ENCODE peak calls at places on chromosomes 7 and 10, in ten cellular contexts. One of them, this sample, is unnamed.

GRCh38 chr7:15508258-15508657 is 53.6 kb downstream of the AGMO start:
- DNase-seq in stomach: no peak
- DNase-seq in tibial artery: no peak
- DNase-seq in memory B cell: no peak
- DNase-seq in PC-9: no peak
- DNase-seq in activated CD4-positive, alpha-beta T cell treated with anti-CD3 and anti-CD28 coated beads for 48 hours: no peak
- DNase-seq in frontal cortex: no peak
- DNase-seq in AG08395: no peak
- DNase-seq in adrenal gland: no peak
- DNase-seq in ELR: peak
- DNase-seq in this sample: no peak

GRCh38 chr10:124849111-124849773 is 47.6 kb downstream of the ABRAXAS2 start:
- DNase-seq in stomach: no peak
- DNase-seq in frontal cortex: no peak
- DNase-seq in adrenal gland: no peak
- DNase-seq in AG08395: no peak
- DNase-seq in tibial artery: no peak
- DNase-seq in activated CD4-positive, alpha-beta T cell treated with anti-CD3 and anti-CD28 coated beads for 48 hours: no peak
- DNase-seq in ELR: no peak
- DNase-seq in PC-9: no peak
- DNase-seq in memory B cell: no peak
- DNase-seq in this sample: no peak

GRCh38 chr7:136033413-136034031 is 56.4 kb upstream of the MTPN start:
- DNase-seq in AG08395: no peak
- DNase-seq in frontal cortex: no peak
- DNase-seq in stomach: no peak
- DNase-seq in memory B cell: no peak
- DNase-seq in tibial artery: no peak
- DNase-seq in ELR: no peak
- DNase-seq in adrenal gland: peak
- DNase-seq in activated CD4-positive, alpha-beta T cell treated with anti-CD3 and anti-CD28 coated beads for 48 hours: no peak
- DNase-seq in PC-9: no peak
- DNase-seq in this sample: no peak

GRCh38 chr7:93475811-93476210 is 98.7 kb downstream of the CALCR start:
- DNase-seq in AG08395: no peak
- DNase-seq in ELR: no peak
- DNase-seq in stomach: no peak
- DNase-seq in memory B cell: no peak
- DNase-seq in activated CD4-positive, alpha-beta T cell treated with anti-CD3 and anti-CD28 coated beads for 48 hours: no peak
- DNase-seq in PC-9: no peak
- DNase-seq in frontal cortex: no peak
- DNase-seq in tibial artery: no peak
- DNase-seq in adrenal gland: no peak
- DNase-seq in this sample: no peak

GRCh38 chr10:33129181-33129928 is 171.3 kb upstream of the ITGB1 start:
- DNase-seq in ELR: peak
- DNase-seq in PC-9: no peak
- DNase-seq in AG08395: peak
- DNase-seq in frontal cortex: no peak
- DNase-seq in activated CD4-positive, alpha-beta T cell treated with anti-CD3 and anti-CD28 coated beads for 48 hours: no peak
- DNase-seq in memory B cell: no peak
- DNase-seq in tibial artery: no peak
- DNase-seq in stomach: no peak
- DNase-seq in adrenal gland: peak
- DNase-seq in this sample: peak

GRCh38 chr10:119341236-119342016 is 134.1 kb downstream of the GRK5 start:
- DNase-seq in activated CD4-positive, alpha-beta T cell treated with anti-CD3 and anti-CD28 coated beads for 48 hours: peak
- DNase-seq in memory B cell: no peak
- DNase-seq in stomach: no peak
- DNase-seq in PC-9: no peak
- DNase-seq in tibial artery: no peak
- DNase-seq in adrenal gland: no peak
- DNase-seq in ELR: peak
- DNase-seq in AG08395: peak
- DNase-seq in frontal cortex: no peak
- DNase-seq in this sample: no peak

GRCh38 chr10:11197266-11197712 is 179.6 kb downstream of the CELF2 start:
- DNase-seq in memory B cell: no peak
- DNase-seq in adrenal gland: peak
- DNase-seq in activated CD4-positive, alpha-beta T cell treated with anti-CD3 and anti-CD28 coated beads for 48 hours: no peak
- DNase-seq in ELR: no peak
- DNase-seq in frontal cortex: no peak
- DNase-seq in tibial artery: no peak
- DNase-seq in AG08395: peak
- DNase-seq in stomach: no peak
- DNase-seq in PC-9: no peak
- DNase-seq in this sample: no peak

GRCh38 chr10:33087922-33088321 is 129.9 kb upstream of the ITGB1 start:
- DNase-seq in stomach: no peak
- DNase-seq in ELR: no peak
- DNase-seq in frontal cortex: no peak
- DNase-seq in activated CD4-positive, alpha-beta T cell treated with anti-CD3 and anti-CD28 coated beads for 48 hours: no peak
- DNase-seq in AG08395: no peak
- DNase-seq in PC-9: no peak
- DNase-seq in tibial artery: no peak
- DNase-seq in adrenal gland: no peak
- DNase-seq in memory B cell: no peak
- DNase-seq in this sample: no peak

GRCh38 chr7:75866497-75867389 is 12.1 kb upstream of the RHBDD2 start:
- DNase-seq in memory B cell: no peak
- DNase-seq in ELR: peak
- DNase-seq in frontal cortex: peak
- DNase-seq in adrenal gland: peak
- DNase-seq in stomach: peak
- DNase-seq in activated CD4-positive, alpha-beta T cell treated with anti-CD3 and anti-CD28 coated beads for 48 hours: peak
- DNase-seq in AG08395: peak
- DNase-seq in tibial artery: peak
- DNase-seq in PC-9: peak
- DNase-seq in this sample: no peak

GRCh38 chr10:102660891-102661613 is 16.8 kb downstream of the TRIM8 start:
- DNase-seq in memory B cell: no peak
- DNase-seq in PC-9: no peak
- DNase-seq in AG08395: peak
- DNase-seq in tibial artery: no peak
- DNase-seq in activated CD4-positive, alpha-beta T cell treated with anti-CD3 and anti-CD28 coated beads for 48 hours: peak
- DNase-seq in adrenal gland: peak
- DNase-seq in stomach: peak
- DNase-seq in ELR: no peak
- DNase-seq in frontal cortex: peak
- DNase-seq in this sample: no peak

GRCh38 chr7:39696631-39697030 is 73.3 kb downstream of the RALA start:
- DNase-seq in PC-9: no peak
- DNase-seq in frontal cortex: no peak
- DNase-seq in adrenal gland: no peak
- DNase-seq in tibial artery: no peak
- DNase-seq in activated CD4-positive, alpha-beta T cell treated with anti-CD3 and anti-CD28 coated beads for 48 hours: no peak
- DNase-seq in AG08395: no peak
- DNase-seq in stomach: no peak
- DNase-seq in memory B cell: no peak
- DNase-seq in ELR: no peak
- DNase-seq in this sample: no peak

GRCh38 chr7:139562491-139562890 is 39.0 kb downstream of the CLEC2L start:
- DNase-seq in adrenal gland: no peak
- DNase-seq in memory B cell: no peak
- DNase-seq in AG08395: no peak
- DNase-seq in tibial artery: no peak
- DNase-seq in PC-9: no peak
- DNase-seq in activated CD4-positive, alpha-beta T cell treated with anti-CD3 and anti-CD28 coated beads for 48 hours: no peak
- DNase-seq in frontal cortex: no peak
- DNase-seq in ELR: no peak
- DNase-seq in stomach: no peak
- DNase-seq in this sample: no peak